ENCODE peak calls at places on chromosomes 7 and 10, in nine cellular contexts. I is fibroblast of lung; D is NCI-H2171 treated with DMSO at 0.1 percent for 48 hours; B is progenitor cell of endocrine pancreas; V is HFF-Myc; A is stomach; G is activated naive CD8-positive, alpha-beta T cell treated with anti-CD3 and anti-CD28 coated beads, Interleukin-2, amount 50 U/mL, for 24 hours; P is activated gamma-delta T cell treated with Interleukin-2 at 50 U/mL for 16 hours; F is GM13976. J is an unnamed sample.

GRCh38 chr7:150742286-150742968 is 5.2 kb downstream of the GIMAP5 start:
- DNase-seq in I (no peak), D (no peak), B (no peak), V (no peak), A (no peak), G (no peak), P (no peak), F (no peak), J (no peak)

GRCh38 chr7:107167483-107168232 is 1.1 kb upstream of the HBP1 start:
- DNase-seq in I (peak; percentile 93), D (peak; percentile 57), B (no peak), V (peak; percentile 66), A (peak; percentile 53), G (no peak), P (no peak), F (peak; percentile 26), J (no peak)

GRCh38 chr10:61750943-61751471 is 88.3 kb downstream of the CABCOCO1 start:
- DNase-seq in I (peak; percentile 61), D (peak; percentile 24), B (peak; percentile 30), V (peak; percentile 38), A (peak; percentile 84), G (peak; percentile 72), P (peak; percentile 62), F (peak; percentile 36), J (peak; percentile 77)

GRCh38 chr10:6228010-6228511 is 25.3 kb downstream of the PFKFB3 start:
- DNase-seq in I (peak; percentile 35), D (no peak), B (no peak), V (no peak), A (no peak), G (no peak), P (no peak), F (no peak), J (no peak)

GRCh38 chr7:134515569-134516468 is 11.5 kb upstream of the AKR1B10 start:
- DNase-seq in I (peak; percentile 90), D (no peak), B (no peak), V (peak; percentile 66), A (no peak), G (no peak), P (no peak), F (no peak), J (no peak)

GRCh38 chr10:101867931-101868330 is 24.3 kb upstream of the KCNIP2 start:
- DNase-seq in I (no peak), D (no peak), B (no peak), V (peak; percentile 33), A (no peak), G (no peak), P (no peak), F (no peak), J (no peak)

GRCh38 chr7:140059288-140060242 is 3.2 kb downstream of the PARP12 start:
- DNase-seq in I (peak; percentile 83), D (no peak), B (no peak), V (no peak), A (peak; percentile 95), G (peak; percentile 46), P (no peak), F (no peak), J (peak; percentile 55)

GRCh38 chr7:67794544-67794943 is 797.9 kb downstream of the TYW1 start:
- DNase-seq in I (no peak), D (no peak), B (no peak), V (no peak), A (no peak), G (no peak), P (no peak), F (no peak), J (no peak)

GRCh38 chr10:60907972-60908371 is 36.0 kb downstream of the RHOBTB1 start:
- DNase-seq in I (no peak), D (no peak), B (no peak), V (no peak), A (no peak), G (no peak), P (no peak), F (no peak), J (no peak)

GRCh38 chr10:29344073-29344820 is 55.4 kb downstream of the LYZL1 start:
- DNase-seq in I (no peak), D (no peak), B (no peak), V (no peak), A (no peak), G (no peak), P (no peak), F (no peak), J (no peak)

GRCh38 chr10:61163403-61163802 is 219.4 kb upstream of the RHOBTB1 start:
- DNase-seq in I (no peak), D (no peak), B (no peak), V (no peak), A (no peak), G (no peak), P (no peak), F (no peak), J (no peak)

GRCh38 chr10:15462253-15462885 is 91.3 kb upstream of the FAM171A1 start:
- DNase-seq in I (no peak), D (no peak), B (no peak), V (no peak), A (no peak), G (no peak), P (no peak), F (no peak), J (no peak)

GRCh38 chr10:11057448-11057847 is 39.8 kb downstream of the CELF2 start:
- DNase-seq in I (no peak), D (no peak), B (no peak), V (no peak), A (no peak), G (no peak), P (no peak), F (no peak), J (no peak)

GRCh38 chr10:6201511-6201975 is 1.2 kb upstream of the PFKFB3 start:
- DNase-seq in I (peak; percentile 44), D (peak; percentile 76), B (peak; percentile 32), V (no peak), A (peak; percentile 84), G (peak; percentile 95), P (peak; percentile 73), F (peak; percentile 91), J (peak; percentile 91)

GRCh38 chr7:124155400-124156022 is 122.6 kb upstream of the TMEM229A start:
- DNase-seq in I (peak; percentile 70), D (peak; percentile 33), B (no peak), V (no peak), A (no peak), G (no peak), P (no peak), F (no peak), J (no peak)

GRCh38 chr7:141370178-141370577 is 181.0 kb upstream of the AGK start:
- DNase-seq in I (no peak), D (no peak), B (no peak), V (no peak), A (no peak), G (no peak), P (no peak), F (no peak), J (no peak)

GRCh38 chr7:107874605-107875446 is 16.2 kb upstream of the DLD start:
- DNase-seq in I (peak; percentile 69), D (peak; percentile 76), B (peak; percentile 16), V (peak; percentile 49), A (peak; percentile 34), G (peak; percentile 32), P (peak; percentile 38), F (peak; percentile 61), J (peak; percentile 50)

GRCh38 chr7:157637216-157637954 is 300.6 kb downstream of the DNAJB6 start:
- DNase-seq in I (no peak), D (no peak), B (no peak), V (no peak), A (no peak), G (no peak), P (no peak), F (no peak), J (no peak)

GRCh38 chr10:19788075-19788686 is 28.1 kb upstream of the PLXDC2 start:
- DNase-seq in I (peak; percentile 80), D (peak; percentile 0), B (no peak), V (peak; percentile 30), A (no peak), G (peak; percentile 7), P (no peak), F (no peak), J (no peak)

GRCh38 chr7:65269150-65269856 is 104.4 kb upstream of the ZNF92 start:
- DNase-seq in I (peak; percentile 47), D (peak; percentile 97), B (peak; percentile 84), V (peak; percentile 66), A (no peak), G (peak; percentile 54), P (no peak), F (peak; percentile 74), J (peak; percentile 79)

GRCh38 chr7:95690367-95690947 is 81.9 kb upstream of the DYNC1I1 start:
- DNase-seq in I (peak; percentile 66), D (peak; percentile 80), B (no peak), V (no peak), A (no peak), G (no peak), P (no peak), F (no peak), J (no peak)

GRCh38 chr7:112572669-112573301 is 92.0 kb downstream of the LSMEM1 start:
- DNase-seq in I (no peak), D (peak; percentile 29), B (no peak), V (no peak), A (no peak), G (no peak), P (no peak), F (no peak), J (no peak)

GRCh38 chr7:73512018-73512780 is 9.9 kb downstream of the BAZ1B start:
- DNase-seq in I (peak; percentile 7), D (no peak), B (no peak), V (no peak), A (no peak), G (no peak), P (no peak), F (no peak), J (peak; percentile 10)

GRCh38 chr7:36486336-36486735 is 96.7 kb downstream of the ANLN start:
- DNase-seq in I (no peak), D (no peak), B (no peak), V (no peak), A (no peak), G (no peak), P (no peak), F (no peak), J (no peak)

GRCh38 chr10:2979267-2979660 is 88.1 kb upstream of the PFKP start:
- DNase-seq in I (peak; percentile 11), D (no peak), B (no peak), V (no peak), A (no peak), G (no peak), P (no peak), F (no peak), J (no peak)

GRCh38 chr7:22430457-22430856 is 69.5 kb downstream of the STEAP1B start:
- DNase-seq in I (peak; percentile 9), D (no peak), B (no peak), V (no peak), A (no peak), G (no peak), P (no peak), F (no peak), J (no peak)

GRCh38 chr10:43075612-43076003 is 1.3 kb upstream of the RET start:
- DNase-seq in I (no peak), D (no peak), B (no peak), V (no peak), A (no peak), G (no peak), P (no peak), F (no peak), J (peak; percentile 31)

GRCh38 chr10:13347235-13348156 is 597 bp downstream of the SEPHS1 start:
- DNase-seq in I (peak; percentile 81), D (peak; percentile 71), B (peak; percentile 72), V (no peak), A (peak; percentile 85), G (peak; percentile 82), P (peak; percentile 72), F (peak; percentile 87), J (peak; percentile 81)

GRCh38 chr7:39838326-39838725 is 111.7 kb upstream of the CDK13 start:
- DNase-seq in I (peak; percentile 75), D (peak; percentile 58), B (no peak), V (peak; percentile 14), A (no peak), G (no peak), P (no peak), F (no peak), J (no peak)

GRCh38 chr10:118927317-118927716 is 102.2 kb upstream of the NANOS1 start:
- DNase-seq in I (no peak), D (no peak), B (no peak), V (no peak), A (no peak), G (no peak), P (no peak), F (no peak), J (no peak)

GRCh38 chr7:74512762-74513161 is 59.1 kb downstream of the GTF2IRD1 start:
- DNase-seq in I (no peak), D (no peak), B (no peak), V (no peak), A (no peak), G (no peak), P (no peak), F (no peak), J (no peak)